ENCODE peak calls at places on chromosomes 12 and 14, in nine cellular contexts. E is WERI-Rb-1, S is astrocyte of the cerebellum, N is AG10803, C is OCI-LY7, T is AG04450, Q is nephron progenitor cell, L is heart left ventricle, Y is psoas muscle. A is an unnamed sample.

GRCh38 chr12:102673606-102674005 is 193.2 kb upstream of the IGF1 start:
- DNase-seq in Q (no peak), S (no peak), C (no peak), Y (no peak), N (no peak), T (no peak), L (no peak), E (no peak), A (no peak)

GRCh38 chr12:69189378-69189978 is 49.9 kb upstream of the CPSF6 start:
- DNase-seq in Y (no peak), E (no peak), L (no peak), C (peak), T (no peak), S (no peak), N (no peak), Q (no peak), A (no peak)

GRCh38 chr12:105256921-105257320 is 20.9 kb upstream of the APPL2 start:
- DNase-seq in Y (no peak), C (no peak), E (no peak), L (no peak), S (peak), N (peak), T (peak), Q (no peak), A (no peak)

GRCh38 chr12:51307655-51308593 is 16.1 kb downstream of the BIN2 start:
- DNase-seq in T (peak), Q (no peak), Y (no peak), C (no peak), N (peak), S (peak), E (no peak), L (no peak), A (no peak)

GRCh38 chr12:28114488-28114887 is 75.8 kb upstream of the CCDC91 start:
- DNase-seq in T (no peak), S (no peak), Q (no peak), E (no peak), N (peak), Y (no peak), L (no peak), C (no peak), A (no peak)

GRCh38 chr14:37172024-37172869 is at the start of gene SLC25A21:
- DNase-seq in N (peak), E (peak), C (no peak), T (peak), Q (peak), L (peak), S (peak), Y (peak), A (peak)

GRCh38 chr12:48000878-48001321 is 3.4 kb downstream of the COL2A1 start:
- DNase-seq in S (peak), T (no peak), N (peak), L (peak), E (no peak), Q (peak), Y (peak), C (no peak), A (peak)

GRCh38 chr14:63524537-63525155 is 18.5 kb downstream of the PPP2R5E start:
- DNase-seq in Q (no peak), E (no peak), N (no peak), T (no peak), Y (no peak), S (no peak), L (no peak), C (peak), A (peak)

GRCh38 chr14:68020999-68021663 is 201.6 kb downstream of the RAD51B start:
- DNase-seq in T (no peak), Q (peak), S (no peak), L (no peak), E (no peak), N (no peak), Y (no peak), C (no peak), A (no peak)

GRCh38 chr14:98959958-98960616 is 311.9 kb downstream of the BCL11B start:
- DNase-seq in L (no peak), S (no peak), C (no peak), Y (no peak), N (no peak), Q (no peak), E (no peak), T (no peak), A (no peak)

GRCh38 chr14:66649515-66649914 is 141.6 kb downstream of the GPHN start:
- DNase-seq in N (no peak), S (no peak), C (no peak), T (no peak), Q (no peak), E (peak), L (no peak), Y (no peak), A (no peak)

GRCh38 chr14:91693342-91693741 is 38.5 kb downstream of the CATSPERB start:
- DNase-seq in S (no peak), L (no peak), Q (no peak), N (peak), E (no peak), C (no peak), Y (no peak), T (no peak), A (no peak)

GRCh38 chr12:77577756-77578155 is 252.9 kb upstream of the NAV3 start:
- DNase-seq in E (no peak), T (no peak), Y (no peak), S (no peak), L (no peak), Q (no peak), C (no peak), N (peak), A (no peak)

GRCh38 chr14:23377201-23377550 is 330 bp downstream of the CMTM5 start:
- DNase-seq in N (no peak), C (no peak), L (no peak), Q (no peak), T (no peak), Y (no peak), E (no peak), S (no peak), A (no peak)

GRCh38 chr14:23379331-23380196 is 2.7 kb downstream of the CMTM5 start:
- DNase-seq in N (peak), Y (peak), T (no peak), L (peak), E (peak), S (no peak), C (peak), Q (peak), A (peak)

GRCh38 chr14:23380197-23381016 is 3.6 kb downstream of the CMTM5 start:
- DNase-seq in T (no peak), L (no peak), Q (no peak), E (no peak), Y (no peak), N (no peak), S (no peak), C (no peak), A (peak)

GRCh38 chr14:23377873-23378563 is 1.2 kb downstream of the CMTM5 start:
- DNase-seq in Q (no peak), S (no peak), C (no peak), E (no peak), Y (no peak), L (no peak), N (no peak), T (no peak), A (no peak)

DNA sequence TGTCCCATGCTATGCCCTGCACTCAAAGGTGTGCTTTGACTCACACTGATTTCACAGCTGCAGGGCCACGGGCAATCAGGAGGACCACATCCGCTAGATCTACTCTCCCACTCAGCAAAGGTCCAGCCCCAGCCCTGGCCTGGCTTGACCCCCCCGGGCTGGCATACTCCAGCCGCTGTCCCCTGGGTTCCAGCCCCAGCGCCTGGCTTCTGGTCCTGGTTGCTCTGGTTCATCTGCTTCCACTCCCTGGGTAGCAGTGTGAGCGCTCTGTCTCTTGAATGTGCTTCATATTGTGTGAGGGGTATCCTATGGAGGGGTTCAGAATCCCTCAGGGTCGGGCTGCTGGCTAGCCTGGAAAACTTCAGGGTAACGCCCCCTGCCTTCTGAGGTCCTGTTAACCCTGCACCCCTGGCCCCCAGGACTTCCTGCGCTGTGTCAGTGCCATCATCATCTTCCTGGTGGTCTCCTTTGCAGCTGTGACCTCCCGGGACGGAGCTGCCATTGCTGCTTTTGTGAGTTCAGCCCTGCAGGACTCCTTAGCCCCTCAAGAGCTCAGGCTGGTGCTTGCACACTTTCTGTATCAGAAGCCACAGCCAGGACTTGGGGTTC is 1.9 kb downstream of the CMTM5 start:
- DNase-seq in S (no peak), Y (no peak), N (no peak), L (no peak), T (no peak), Q (no peak), C (no peak), E (no peak), A (no peak)
- TF ChIP-seq CTCF in S (no peak), Y (no peak), N (no peak), L (no peak), T (no peak), Q (no peak), C (no peak), E (no peak), A (no peak)

GRCh38 chr12:90253142-90253541 is 544.5 kb upstream of the ATP2B1 start:
- DNase-seq in N (no peak), E (no peak), C (no peak), L (no peak), S (no peak), T (no peak), Q (no peak), Y (no peak), A (no peak)

GRCh38 chr12:90257927-90258624 is 549.4 kb upstream of the ATP2B1 start:
- DNase-seq in N (no peak), S (no peak), E (no peak), C (no peak), Q (no peak), T (no peak), L (no peak), Y (no peak), A (no peak)

GRCh38 chr12:90250766-90251165 is 542.1 kb upstream of the ATP2B1 start:
- DNase-seq in E (no peak), N (peak), Y (peak), T (no peak), Q (no peak), L (peak), C (no peak), S (peak), A (no peak)

GRCh38 chr12:90250041-90250440 is 541.4 kb upstream of the ATP2B1 start:
- DNase-seq in E (no peak), L (no peak), N (no peak), Q (no peak), T (no peak), C (no peak), Y (no peak), S (no peak), A (no peak)

DNA sequence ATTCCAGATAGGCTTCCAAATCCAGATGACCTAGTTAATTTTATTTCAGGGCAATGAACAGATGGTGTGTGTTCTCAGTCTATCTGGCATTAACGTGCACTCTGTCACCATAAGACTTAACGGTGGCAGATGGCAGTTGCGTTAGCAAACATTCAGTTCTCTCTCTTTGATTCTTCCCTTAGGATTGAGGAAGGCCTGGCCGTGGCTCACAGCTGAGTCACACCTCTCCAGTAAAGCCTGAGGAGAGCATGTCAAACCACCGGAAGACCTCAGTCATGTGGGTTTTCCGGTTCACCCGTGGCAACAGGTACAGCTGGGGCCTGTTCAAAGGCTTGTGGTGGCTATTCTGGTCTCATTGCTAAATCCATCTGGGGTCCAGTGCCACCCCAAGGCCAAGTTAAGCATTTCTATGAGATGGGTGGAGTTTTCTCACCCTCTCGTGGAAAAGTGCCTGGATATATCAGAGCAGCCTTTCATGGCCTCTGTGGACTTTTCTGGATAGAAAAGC is 545.1 kb upstream of the ATP2B1 start:
- DNase-seq in Q (peak), T (peak), C (peak), N (peak), Y (peak), L (peak), E (peak), S (peak), A (peak)
- TF ChIP-seq CTCF in Q (no peak), T (peak), C (peak), N (peak), Y (peak), L (no peak), E (peak), S (peak), A (no peak)

GRCh38 chr14:100471451-100472093 is 115.6 kb downstream of the BEGAIN start:
- DNase-seq in Q (no peak), L (no peak), T (no peak), Y (peak), C (no peak), E (peak), S (no peak), N (no peak), A (no peak)

GRCh38 chr14:100472094-100472455 is 115.1 kb downstream of the BEGAIN start:
- DNase-seq in N (no peak), E (no peak), L (no peak), S (no peak), C (peak), T (no peak), Y (no peak), Q (no peak), A (no peak)

GRCh38 chr14:100472491-100472890 is 114.7 kb downstream of the BEGAIN start:
- DNase-seq in Y (no peak), Q (no peak), S (no peak), L (no peak), T (no peak), E (no peak), C (no peak), N (no peak), A (no peak)

GRCh38 chr14:100474176-100474575 is 113.0 kb downstream of the BEGAIN start:
- DNase-seq in C (no peak), S (no peak), Q (no peak), T (no peak), E (no peak), Y (no peak), N (no peak), L (no peak), A (no peak)

GRCh38 chr14:100473249-100473648 is 114.0 kb downstream of the BEGAIN start:
- DNase-seq in Q (no peak), C (no peak), T (no peak), E (no peak), N (no peak), Y (no peak), L (no peak), S (no peak), A (no peak)
- TF ChIP-seq CTCF in Q (no peak), C (no peak), T (no peak), E (no peak), N (no peak), Y (no peak), L (no peak), S (no peak), A (no peak)

GRCh38 chr12:118299791-118300460 is 72.8 kb downstream of the TAOK3 start:
- DNase-seq in C (peak), N (no peak), Q (no peak), L (no peak), Y (no peak), S (no peak), T (no peak), E (no peak), A (no peak)
- TF ChIP-seq CTCF in C (peak), N (peak), Q (no peak), L (no peak), Y (no peak), S (peak), T (peak), E (no peak), A (no peak)

GRCh38 chr12:452667-453210 is 7.0 kb upstream of the B4GALNT3 start:
- DNase-seq in Q (no peak), T (no peak), E (peak), S (no peak), C (peak), Y (peak), L (no peak), N (no peak), A (no peak)
- TF ChIP-seq CTCF in Q (no peak), T (peak), E (peak), S (no peak), C (no peak), Y (no peak), L (no peak), N (peak), A (no peak)

GRCh38 chr12:5072326-5072725 is 28.6 kb downstream of the KCNA5 start:
- DNase-seq in N (no peak), C (no peak), L (no peak), E (peak), Y (no peak), Q (no peak), S (no peak), T (no peak), A (no peak)

GRCh38 chr12:5073838-5074237 is 30.2 kb downstream of the KCNA5 start:
- DNase-seq in N (peak), S (no peak), Q (peak), C (peak), T (no peak), L (no peak), E (peak), Y (no peak), A (no peak)

GRCh38 chr12:5071496-5071895 is 27.8 kb downstream of the KCNA5 start:
- DNase-seq in E (no peak), S (no peak), T (no peak), Y (no peak), C (no peak), N (no peak), L (no peak), Q (no peak), A (no peak)

GRCh38 chr12:5070090-5070489 is 26.4 kb downstream of the KCNA5 start:
- DNase-seq in N (no peak), T (no peak), L (no peak), Y (no peak), Q (no peak), S (no peak), E (peak), C (no peak), A (no peak)

GRCh38 chr12:5073054-5073453 is 29.4 kb downstream of the KCNA5 start:
- DNase-seq in L (no peak), T (no peak), N (no peak), Y (no peak), E (no peak), Q (no peak), S (no peak), C (no peak), A (no peak)
- TF ChIP-seq CTCF in L (no peak), T (no peak), N (no peak), Y (no peak), E (peak), Q (no peak), S (peak), C (peak), A (no peak)

GRCh38 chr12:121495746-121496145 is 85.1 kb downstream of the KDM2B start:
- DNase-seq in C (no peak), T (no peak), L (no peak), N (no peak), E (no peak), S (no peak), Y (no peak), Q (no peak), A (no peak)

GRCh38 chr12:121499929-121500793 is 80.7 kb downstream of the KDM2B start:
- DNase-seq in N (peak), T (peak), S (peak), E (peak), C (peak), L (peak), Q (peak), Y (peak), A (peak)

GRCh38 chr12:121490401-121491257 is 90.2 kb downstream of the KDM2B start:
- DNase-seq in N (no peak), L (no peak), E (no peak), C (peak), Q (peak), T (no peak), S (no peak), Y (no peak), A (no peak)

GRCh38 chr12:121489874-121490273 is 90.0 kb downstream of the RNF34 start:
- DNase-seq in E (no peak), Q (peak), L (no peak), C (no peak), Y (no peak), S (no peak), N (no peak), T (no peak), A (no peak)

GRCh38 chr12:121494093-121494787 is 86.6 kb downstream of the KDM2B start:
- DNase-seq in T (peak), Q (peak), Y (no peak), E (peak), L (no peak), N (peak), C (peak), S (no peak), A (no peak)
- TF ChIP-seq CTCF in T (peak), Q (peak), Y (peak), E (peak), L (peak), N (peak), C (peak), S (peak), A (peak)

A was measured in kidney.